ENCODE peak calls at places on chromosome 9, in nine cellular contexts. Q is heart left ventricle, W is BE2C, B is psoas muscle, A is transverse colon, H is heart right ventricle, R is Peyer's patch, Y is gastrocnemius medialis, F is IMR-90. C is an unnamed sample. For H3K9me3, the result is how much of the 10 kb centered on the place peaks cover.

GRCh38 chr9:8400378-8400777 is 600.8 kb upstream of the DMAC1 start:
- DNase-seq in Y (no peak), Q (no peak), W (no peak), H (no peak), F (no peak), B (no peak), R (no peak), A (no peak), C (no peak)

GRCh38 chr9:88076286-88077070 is 61.8 kb downstream of the SPATA31C2 start:
- DNase-seq in Q (peak), A (peak), F (peak), Y (no peak), W (peak), B (peak), H (peak), R (peak), C (peak)

GRCh38 chr9:21801683-21802417 is 586 bp upstream of the MTAP start:
- DNase-seq in B (peak), F (peak), Y (peak), Q (peak), A (peak), H (peak), R (peak), W (peak), C (peak)

GRCh38 chr9:121322037-121322736 is 47.9 kb downstream of the STOM start:
- DNase-seq in R (no peak), A (no peak), W (no peak), H (no peak), B (no peak), Q (no peak), F (peak), Y (no peak), C (no peak)

GRCh38 chr9:37338218-37338617 is 84.3 kb upstream of the GRHPR start:
- DNase-seq in A (no peak), W (no peak), F (no peak), H (no peak), R (no peak), Q (no peak), B (no peak), Y (no peak), C (no peak)

GRCh38 chr9:120532475-120532874 is 47.5 kb downstream of the CDK5RAP2 start:
- DNase-seq in W (no peak), F (no peak), R (no peak), A (peak), B (peak), Y (peak), H (no peak), Q (no peak), C (peak)

GRCh38 chr9:92059669-92060068 is 55.5 kb downstream of the SPTLC1 start:
- DNase-seq in A (peak), Y (no peak), H (no peak), W (no peak), R (no peak), B (no peak), F (no peak), Q (no peak), C (no peak)

GRCh38 chr9:91025856-91026255 is 224.2 kb downstream of the SYK start:
- DNase-seq in H (no peak), Y (no peak), F (no peak), B (no peak), A (no peak), R (no peak), W (no peak), Q (no peak), C (no peak)

GRCh38 chr9:90853945-90854344 is 52.3 kb downstream of the SYK start:
- DNase-seq in A (no peak), Y (no peak), R (no peak), H (no peak), W (no peak), F (no peak), B (no peak), Q (no peak), C (no peak)

GRCh38 chr9:26170224-26170623 is 492.0 kb upstream of the TUSC1 start:
- DNase-seq in H (no peak), Q (no peak), A (no peak), W (no peak), F (no peak), Y (no peak), R (no peak), B (no peak), C (no peak)

GRCh38 chr9:133449760-133450159 is 10.0 kb upstream of the CACFD1 start:
- DNase-seq in B (no peak), A (peak), F (no peak), W (no peak), H (no peak), R (no peak), Y (no peak), Q (no peak), C (no peak)

GRCh38 chr9:16180546-16180945 is 627.7 kb downstream of the CCDC171 start:
- DNase-seq in B (no peak), F (peak), Y (no peak), H (no peak), W (no peak), R (no peak), Q (no peak), A (no peak), C (no peak)

GRCh38 chr9:79134654-79135053 is 437.1 kb upstream of the TLE4 start:
- DNase-seq in A (no peak), W (no peak), F (peak), Q (no peak), Y (no peak), R (no peak), B (no peak), H (no peak), C (no peak)

GRCh38 chr9:37511006-37511714 is 25.4 kb downstream of the POLR1E start:
- DNase-seq in W (peak), F (no peak), A (no peak), H (no peak), R (no peak), Y (no peak), Q (no peak), B (no peak), C (no peak)

GRCh38 chr9:134403292-134403681 is 77.0 kb downstream of the RXRA start:
- DNase-seq in A (no peak), Q (no peak), F (no peak), R (no peak), W (no peak), B (peak), H (peak), Y (peak), C (no peak)

GRCh38 chr9:4177970-4178758 is 121.7 kb downstream of the GLIS3 start:
- DNase-seq in R (no peak), A (no peak), F (no peak), W (no peak), H (no peak), Q (no peak), B (no peak), Y (no peak), C (no peak)

GRCh38 chr9:89223398-89223977 is 44.9 kb upstream of the SHC3 start:
- DNase-seq in F (no peak), W (no peak), B (no peak), A (no peak), H (no peak), Y (no peak), R (no peak), Q (no peak), C (no peak)
- H3K9me3 ChIP-seq in F (under half), W (under half), B (under half), A (under half), H (under half), Y (under half), R (under half), Q (under half), C (under half)

GRCh38 chr9:34611811-34612787 is at the start of gene RPP25L:
- DNase-seq in F (peak), Y (peak), B (peak), H (peak), R (peak), W (peak), Q (peak), A (peak), C (peak)

GRCh38 chr9:34610434-34611206 is 1.3 kb downstream of the RPP25L start:
- DNase-seq in R (no peak), B (no peak), Q (peak), H (peak), W (no peak), Y (peak), A (no peak), F (no peak), C (no peak)

GRCh38 chr9:34615132-34615531 is 3.2 kb upstream of the RPP25L start:
- DNase-seq in W (no peak), H (no peak), B (no peak), F (no peak), R (no peak), Y (no peak), A (no peak), Q (no peak), C (no peak)

GRCh38 chr9:34611251-34611810 is 566 bp downstream of the RPP25L start:
- DNase-seq in Y (peak), Q (no peak), B (no peak), H (no peak), A (no peak), F (no peak), W (no peak), R (no peak), C (no peak)

GRCh38 chr9:34612788-34613390 is 992 bp upstream of the RPP25L start:
- DNase-seq in B (peak), R (peak), A (peak), F (peak), Q (peak), H (peak), Y (peak), W (peak), C (no peak)
- H3K4me3 ChIP-seq in B (peak), R (peak), A (peak), F (peak), Q (peak), H (peak), Y (peak), W (peak), C (peak)

GRCh38 chr9:5639816-5640215 is 10.9 kb downstream of the RIC1 start:
- DNase-seq in Y (no peak), W (no peak), Q (no peak), B (no peak), H (no peak), F (no peak), A (no peak), R (no peak), C (no peak)
- H3K9me3 ChIP-seq in Y (under half), W (under half), Q (under half), B (under half), H (under half), F (under half), A (under half), R (under half), C (under half)

GRCh38 chr9:84101892-84102632 is 121.5 kb downstream of the RMI1 start:
- DNase-seq in A (no peak), W (no peak), B (no peak), Y (no peak), Q (no peak), F (no peak), H (no peak), R (no peak), C (no peak)
- H3K4me3 ChIP-seq in A (no peak), W (no peak), B (peak), Y (no peak), Q (peak), F (no peak), H (peak), R (no peak), C (no peak)

GRCh38 chr9:102972780-102973179 is 22.4 kb upstream of the CYLC2 start:
- DNase-seq in W (no peak), F (no peak), Q (no peak), H (no peak), Y (no peak), A (no peak), B (no peak), R (no peak), C (no peak)

GRCh38 chr9:102974530-102974929 is 20.6 kb upstream of the CYLC2 start:
- DNase-seq in B (no peak), Q (no peak), R (no peak), Y (no peak), F (no peak), W (no peak), A (no peak), H (no peak), C (no peak)

DNA sequence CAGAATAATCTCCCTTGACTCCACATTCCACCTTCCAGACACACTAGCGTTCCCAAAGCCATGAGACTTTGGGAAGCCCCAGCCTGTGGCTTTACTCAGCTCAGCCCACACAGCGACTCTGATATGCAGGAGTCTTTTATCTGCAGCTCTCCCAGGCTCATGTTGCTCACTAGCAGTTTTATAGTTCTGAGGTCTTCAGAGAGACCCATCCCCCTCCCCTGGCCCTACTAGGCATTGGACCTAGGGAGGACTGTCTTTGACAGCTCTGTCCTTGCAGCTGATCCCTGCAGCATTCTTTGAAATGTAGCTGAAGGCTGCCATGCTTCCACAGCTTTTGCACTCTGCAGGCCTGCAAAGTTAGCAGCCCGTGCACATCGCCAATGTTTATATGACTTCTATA is 19.9 kb upstream of the CYLC2 start:
- DNase-seq in A (no peak), R (no peak), Q (no peak), B (no peak), Y (no peak), F (no peak), W (no peak), H (no peak), C (no peak)
- H3K9me3 ChIP-seq in A (under half), R (under half), Q (under half), B (under half), Y (under half), F (under half), W (under half), H (under half), C (under half)

GRCh38 chr9:99181206-99181605 is 40.5 kb downstream of the ALG2 start:
- DNase-seq in F (no peak), A (no peak), Y (no peak), H (no peak), W (no peak), R (no peak), B (no peak), Q (no peak), C (no peak)
- H3K4me3 ChIP-seq in F (no peak), A (no peak), Y (no peak), H (no peak), W (no peak), R (no peak), B (no peak), Q (no peak), C (no peak)

DNA sequence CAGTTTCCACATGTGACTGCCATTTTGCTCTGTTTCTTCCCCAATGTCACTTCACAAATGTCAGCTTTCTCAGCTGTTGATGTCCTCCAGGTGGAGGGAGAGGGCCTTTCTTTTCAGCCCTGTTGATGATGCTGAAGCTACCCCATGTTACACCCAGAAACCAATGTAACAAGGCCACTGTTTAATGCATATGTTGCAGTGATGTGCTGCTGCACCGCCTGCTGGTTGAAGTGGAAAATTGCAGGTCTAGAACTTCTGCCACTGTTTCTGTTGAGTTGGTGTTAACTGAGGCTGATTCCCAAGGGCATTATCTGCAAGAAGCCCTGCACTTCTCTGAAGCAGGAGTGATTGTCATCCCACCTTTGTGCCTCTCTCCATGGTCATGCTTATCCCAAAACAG is 428.4 kb downstream of the KDM4C start:
- DNase-seq in F (peak), H (no peak), W (no peak), Y (no peak), A (no peak), R (no peak), B (no peak), Q (no peak), C (no peak)
- H3K9me3 ChIP-seq in F (under half), H (under half), W (under half), Y (under half), A (under half), R (under half), B (under half), Q (under half), C (under half)

GRCh38 chr9:20227166-20227874 is 395.0 kb downstream of the MLLT3 start:
- DNase-seq in Q (no peak), H (no peak), R (no peak), F (no peak), Y (no peak), A (no peak), B (no peak), W (no peak), C (no peak)

GRCh38 chr9:20228096-20228495 is 394.2 kb downstream of the MLLT3 start:
- DNase-seq in A (no peak), W (no peak), R (no peak), H (no peak), Q (no peak), B (no peak), Y (no peak), F (no peak), C (no peak)

GRCh38 chr9:20224756-20225155 is 397.5 kb downstream of the MLLT3 start:
- DNase-seq in Q (no peak), H (no peak), R (no peak), Y (no peak), B (no peak), W (no peak), A (no peak), F (no peak), C (no peak)

GRCh38 chr9:20226345-20226744 is 396.0 kb downstream of the MLLT3 start:
- DNase-seq in F (no peak), Q (no peak), A (no peak), W (no peak), Y (no peak), B (no peak), R (no peak), H (no peak), C (no peak)

GRCh38 chr9:20225841-20226240 is 396.5 kb downstream of the MLLT3 start:
- DNase-seq in B (no peak), A (no peak), H (no peak), Y (no peak), W (no peak), R (no peak), Q (no peak), F (no peak), C (no peak)
- H3K4me3 ChIP-seq in B (no peak), A (no peak), H (no peak), Y (no peak), W (no peak), R (no peak), Q (no peak), F (peak), C (no peak)

GRCh38 chr9:2740616-2741015 is 23.3 kb downstream of the KCNV2 start:
- DNase-seq in B (no peak), Y (no peak), R (no peak), F (peak), A (no peak), H (no peak), W (no peak), Q (no peak), C (no peak)
- H3K9me3 ChIP-seq in B (under half), Y (under half), R (under half), F (under half), A (under half), H (under half), W (under half), Q (under half), C (under half)